ENCODE peak calls at places on chromosomes 12 and 14, in ten cellular contexts. S is HTR-8/SVneo, U is T-helper 17 cell, I is posterior cingulate gyrus, Z is hippocampal formation, G is A673, F is tibial nerve, A is amniotic stem cell, H is H54, B is NCI-H1694 treated with DMSO at 0.1 percent for 48 hours. W is an unnamed sample.

GRCh38 chr14:58690801-58691516 is 53.2 kb downstream of the DACT1 start:
- DNase-seq in S (no peak), U (no peak), I (no peak), Z (no peak), G (no peak), F (no peak), A (no peak), H (no peak), B (no peak), W (no peak)

GRCh38 chr14:74202113-74202512 is 37.1 kb upstream of the VSX2 start:
- DNase-seq in S (no peak), U (no peak), I (no peak), Z (no peak), G (no peak), F (no peak), A (no peak), H (no peak), B (no peak), W (no peak)

GRCh38 chr14:79016828-79017505 is 846.8 kb downstream of the NRXN3 start:
- DNase-seq in S (peak; percentile 64), U (no peak), I (no peak), Z (no peak), G (peak; percentile 11), F (no peak), A (no peak), H (peak; percentile 1), B (peak; percentile 60), W (no peak)

GRCh38 chr12:52145228-52145940 is 46.4 kb downstream of the KRT80 start:
- DNase-seq in S (no peak), U (no peak), I (no peak), Z (no peak), G (no peak), F (no peak), A (no peak), H (no peak), B (no peak), W (no peak)

GRCh38 chr12:6273931-6274687 is 36.4 kb upstream of the PLEKHG6 start:
- DNase-seq in S (no peak), U (no peak), I (peak; percentile 34), Z (no peak), G (no peak), F (no peak), A (no peak), H (no peak), B (no peak), W (no peak)

GRCh38 chr14:99575043-99576023 is 28.7 kb downstream of the CCDC85C start:
- DNase-seq in S (peak; percentile 60), U (no peak), I (no peak), Z (no peak), G (peak; percentile 27), F (no peak), A (no peak), H (peak; percentile 77), B (peak; percentile 60), W (no peak)

GRCh38 chr14:37625597-37626595 is 30.5 kb downstream of the TTC6 start:
- DNase-seq in S (no peak), U (no peak), I (no peak), Z (no peak), G (no peak), F (no peak), A (no peak), H (no peak), B (no peak), W (no peak)

GRCh38 chr12:70732287-70732686 is 95.1 kb upstream of the PTPRB start:
- DNase-seq in S (no peak), U (no peak), I (peak; percentile 68), Z (no peak), G (peak; percentile 37), F (no peak), A (no peak), H (no peak), B (no peak), W (no peak)

GRCh38 chr14:70622111-70622712 is 19.5 kb upstream of the TTC9 start:
- DNase-seq in S (peak; percentile 87), U (peak; percentile 25), I (no peak), Z (no peak), G (peak; percentile 57), F (no peak), A (no peak), H (no peak), B (peak; percentile 68), W (peak; percentile 44)

GRCh38 chr14:41187868-41188267 is 418.8 kb upstream of the LRFN5 start:
- DNase-seq in S (no peak), U (no peak), I (no peak), Z (no peak), G (no peak), F (no peak), A (no peak), H (no peak), B (no peak), W (no peak)

GRCh38 chr14:104320611-104321086 is 182.3 kb downstream of the KIF26A start:
- DNase-seq in S (no peak), U (no peak), I (peak; percentile 67), Z (no peak), G (no peak), F (no peak), A (no peak), H (no peak), B (no peak), W (no peak)

GRCh38 chr12:3772380-3772779 is 19.5 kb upstream of the CRACR2A start:
- DNase-seq in S (no peak), U (no peak), I (no peak), Z (no peak), G (no peak), F (no peak), A (no peak), H (no peak), B (peak; percentile 20), W (no peak)

W was measured in T-helper 1 cell.